ENCODE peak calls at places on chromosomes 7 and 10, in ten cellular contexts. B is left lung; E is GM13976; A is MCF 10A; R is Calu3; J is cardiac fibroblast; Q is esophagus squamous epithelium; Z is spleen; V is CD4-positive, alpha-beta T cell; Y is cardiac muscle cell. F is an unnamed sample.
A peak's percentile ranks its signal among the peaks of the same experiment; 100 is the strongest.

GRCh38 chr7:83908526-83908925 is 259.6 kb upstream of the SEMA3E start:
- DNase-seq in B (no peak), E (no peak), A (no peak), R (no peak), J (no peak), Q (no peak), Z (no peak), V (no peak), Y (no peak), F (no peak)

GRCh38 chr7:33642312-33642711 is 263.0 kb upstream of the BMPER start:
- DNase-seq in B (no peak), E (no peak), A (no peak), R (no peak), J (no peak), Q (no peak), Z (no peak), V (no peak), Y (no peak), F (no peak)

GRCh38 chr7:79459381-79459780 is 5.9 kb upstream of the MAGI2 start:
- DNase-seq in B (no peak), E (no peak), A (no peak), R (no peak), J (no peak), Q (no peak), Z (no peak), V (no peak), Y (no peak), F (no peak)

GRCh38 chr10:4345842-4346241 is 480.2 kb upstream of the AKR1E2 start:
- DNase-seq in B (no peak), E (no peak), A (no peak), R (no peak), J (peak; percentile 31), Q (no peak), Z (no peak), V (no peak), Y (no peak), F (no peak)

GRCh38 chr7:155341463-155341983 is 43.8 kb downstream of the INSIG1 start:
- DNase-seq in B (no peak), E (no peak), A (no peak), R (no peak), J (no peak), Q (no peak), Z (no peak), V (no peak), Y (no peak), F (no peak)

GRCh38 chr10:72509951-72510350 is 115.9 kb downstream of the MICU1 start:
- DNase-seq in B (no peak), E (no peak), A (no peak), R (no peak), J (no peak), Q (no peak), Z (no peak), V (no peak), Y (no peak), F (no peak)

GRCh38 chr10:78657622-78658165 is 411.1 kb upstream of the ZMIZ1 start:
- DNase-seq in B (peak; percentile 73), E (peak; percentile 77), A (peak; percentile 76), R (peak; percentile 93), J (peak; percentile 64), Q (no peak), Z (peak; percentile 85), V (peak; percentile 46), Y (peak; percentile 79), F (peak; percentile 85)

GRCh38 chr7:106257752-106258151 is 27.0 kb downstream of the NAMPT start:
- DNase-seq in B (no peak), E (no peak), A (no peak), R (no peak), J (no peak), Q (no peak), Z (no peak), V (no peak), Y (no peak), F (no peak)

GRCh38 chr7:128104109-128104742 is 73.0 kb upstream of the LRRC4 start:
- DNase-seq in B (no peak), E (peak; percentile 72), A (no peak), R (no peak), J (peak; percentile 73), Q (no peak), Z (peak; percentile 86), V (no peak), Y (no peak), F (peak; percentile 37)

GRCh38 chr7:133484135-133484534 is 231.3 kb downstream of the EXOC4 start:
- DNase-seq in B (no peak), E (no peak), A (peak; percentile 39), R (no peak), J (peak; percentile 28), Q (no peak), Z (no peak), V (peak; percentile 3), Y (no peak), F (peak; percentile 72)

GRCh38 chr7:92366730-92367129 is 80.6 kb upstream of the GATAD1 start:
- DNase-seq in B (no peak), E (no peak), A (no peak), R (no peak), J (peak; percentile 10), Q (no peak), Z (no peak), V (no peak), Y (no peak), F (no peak)

GRCh38 chr10:14670551-14671240 is 104.0 kb downstream of the FAM107B start:
- DNase-seq in B (no peak), E (no peak), A (no peak), R (no peak), J (peak; percentile 12), Q (no peak), Z (no peak), V (no peak), Y (no peak), F (no peak)

GRCh38 chr10:580796-581195 is 108.7 kb downstream of the DIP2C start:
- DNase-seq in B (no peak), E (no peak), A (peak; percentile 51), R (no peak), J (peak; percentile 93), Q (no peak), Z (no peak), V (no peak), Y (no peak), F (no peak)

GRCh38 chr7:107594961-107595737 is 15.1 kb downstream of the BCAP29 start:
- DNase-seq in B (no peak), E (no peak), A (peak; percentile 92), R (no peak), J (peak; percentile 99), Q (no peak), Z (no peak), V (no peak), Y (no peak), F (no peak)

GRCh38 chr10:111137587-111137986 is 60.8 kb downstream of the ADRA2A start:
- DNase-seq in B (no peak), E (no peak), A (no peak), R (no peak), J (no peak), Q (no peak), Z (no peak), V (no peak), Y (no peak), F (no peak)

GRCh38 chr7:55546826-55547225 is 25.5 kb downstream of the VOPP1 start:
- DNase-seq in B (peak; percentile 75), E (no peak), A (peak; percentile 97), R (peak; percentile 83), J (peak; percentile 87), Q (no peak), Z (no peak), V (no peak), Y (no peak), F (peak; percentile 67)

GRCh38 chr10:71527135-71527534 is 130.4 kb downstream of the CDH23 start:
- DNase-seq in B (no peak), E (no peak), A (no peak), R (no peak), J (no peak), Q (no peak), Z (no peak), V (no peak), Y (no peak), F (no peak)

GRCh38 chr10:26448292-26448691 is 10.2 kb downstream of the APBB1IP start:
- DNase-seq in B (no peak), E (no peak), A (no peak), R (no peak), J (no peak), Q (no peak), Z (no peak), V (no peak), Y (no peak), F (no peak)
- TF ChIP-seq CTCF in B (no peak), E (no peak), A (no peak), R (no peak), J (no peak), Q (no peak), Z (no peak), V (no peak), Y (no peak), F (peak; percentile 23)

GRCh38 chr10:90718185-90718584 is 139.7 kb downstream of the HTR7 start:
- DNase-seq in B (no peak), E (no peak), A (peak; percentile 21), R (no peak), J (peak; percentile 34), Q (no peak), Z (no peak), V (no peak), Y (peak; percentile 6), F (no peak)
- TF ChIP-seq CTCF in B (no peak), E (no peak), A (no peak), R (no peak), J (peak; percentile 25), Q (no peak), Z (no peak), V (no peak), Y (peak; percentile 26), F (no peak)

GRCh38 chr10:132219486-132219885 is 32.7 kb downstream of the DPYSL4 start:
- DNase-seq in B (no peak), E (no peak), A (no peak), R (no peak), J (no peak), Q (no peak), Z (no peak), V (no peak), Y (no peak), F (no peak)
- TF ChIP-seq CTCF in B (no peak), E (no peak), A (no peak), R (no peak), J (peak; percentile 25), Q (no peak), Z (no peak), V (no peak), Y (peak; percentile 25), F (no peak)

GRCh38 chr10:97434055-97434454 is 8.1 kb downstream of the PGAM1 start:
- DNase-seq in B (no peak), E (no peak), A (no peak), R (no peak), J (no peak), Q (no peak), Z (no peak), V (no peak), Y (no peak), F (no peak)
- TF ChIP-seq CTCF in B (no peak), E (no peak), A (no peak), R (no peak), J (no peak), Q (no peak), Z (no peak), V (no peak), Y (no peak), F (no peak)

F was measured in activated CD8-positive, alpha-beta T cell treated with anti-CD3 and anti-CD28 coated beads for 36 hours.